ENCODE peak calls at places on chromosomes 5 and 9, in nine cellular contexts. V is aorta; T is upper lobe of left lung; D is heart left ventricle; Z is CD4-positive, CD25-positive, alpha-beta regulatory T cell; K is lower lobe of right lung; L is upper lobe of right lung; J is pancreas; N is psoas muscle. C is an unnamed sample. For H3K4me1 and H3K27me3, the result is how much of the 10 kb centered on the place peaks cover.

GRCh38 chr5:6905883-6906282 is 192.7 kb downstream of the TENT4A start:
- ATAC-seq in V (peak), T (no peak), D (peak), Z (no peak), K (no peak), L (no peak), J (peak), N (peak), C (peak)

GRCh38 chr5:113202904-113203716 is 226.5 kb downstream of the DCP2 start:
- ATAC-seq in V (peak), T (peak), D (peak), Z (no peak), K (peak), L (peak), J (peak), N (peak), C (no peak)

GRCh38 chr5:150305577-150305976 is 2.9 kb upstream of the ARSI start:
- ATAC-seq in V (no peak), T (no peak), D (no peak), Z (no peak), K (no peak), L (no peak), J (no peak), N (no peak), C (no peak)

GRCh38 chr9:95757026-95757425 is 118.5 kb upstream of the ERCC6L2 start:
- ATAC-seq in V (peak), T (no peak), D (peak), Z (no peak), K (peak), L (no peak), J (peak), N (peak), C (peak)

GRCh38 chr9:3444016-3444415 is 81.8 kb downstream of the RFX3 start:
- ATAC-seq in V (no peak), T (no peak), D (no peak), Z (no peak), K (no peak), L (no peak), J (no peak), N (no peak), C (no peak)

GRCh38 chr5:91189480-91190332 is 193.4 kb downstream of the ARRDC3 start:
- ATAC-seq in V (peak), T (peak), D (peak), Z (no peak), K (peak), L (peak), J (peak), N (peak), C (peak)

GRCh38 chr5:123094227-123094918 is 5.3 kb downstream of the PRDM6 start:
- ATAC-seq in V (peak), T (no peak), D (no peak), Z (no peak), K (no peak), L (no peak), J (no peak), N (no peak), C (no peak)

GRCh38 chr9:77648458-77649108 is 461 bp upstream of the GNA14 start:
- ATAC-seq in V (peak), T (peak), D (peak), Z (no peak), K (peak), L (peak), J (peak), N (peak), C (peak)

GRCh38 chr5:107639990-107640389 is 30.7 kb downstream of the EFNA5 start:
- ATAC-seq in V (no peak), T (no peak), D (peak), Z (no peak), K (no peak), L (no peak), J (no peak), N (no peak), C (no peak)

GRCh38 chr5:136012041-136012804 is 16.6 kb upstream of the TGFBI start:
- ATAC-seq in V (no peak), T (no peak), D (peak), Z (no peak), K (peak), L (peak), J (peak), N (no peak), C (peak)

GRCh38 chr5:136015966-136016365 is 12.8 kb upstream of the TGFBI start:
- ATAC-seq in V (no peak), T (no peak), D (no peak), Z (no peak), K (no peak), L (no peak), J (no peak), N (no peak), C (no peak)

GRCh38 chr5:136013559-136013958 is 15.2 kb upstream of the TGFBI start:
- ATAC-seq in V (no peak), T (no peak), D (no peak), Z (no peak), K (no peak), L (no peak), J (no peak), N (no peak), C (no peak)

GRCh38 chr5:136014976-136015375 is 13.8 kb upstream of the TGFBI start:
- ATAC-seq in V (no peak), T (no peak), D (no peak), Z (no peak), K (no peak), L (no peak), J (no peak), N (no peak), C (no peak)

GRCh38 chr5:136014049-136014516 is 14.7 kb upstream of the TGFBI start:
- ATAC-seq in V (no peak), T (peak), D (peak), Z (no peak), K (peak), L (peak), J (no peak), N (no peak), C (peak)
- H3K4me1 ChIP-seq in V (under half), T (under half), D (under half), Z (under half), K (half or more), L (under half), J (under half), N (under half), C (under half)

GRCh38 chr5:1535646-1536045 is 11.9 kb upstream of the LPCAT1 start:
- ATAC-seq in V (no peak), T (no peak), D (no peak), Z (no peak), K (no peak), L (no peak), J (no peak), N (no peak), C (no peak)
- H3K27me3 ChIP-seq in V (under half), T (under half), D (under half), Z (under half), K (under half), L (under half), J (under half), N (under half), C (under half)

GRCh38 chr9:109953813-109954489 is 174.0 kb downstream of the PALM2AKAP2 start:
- ATAC-seq in V (no peak), T (no peak), D (no peak), Z (no peak), K (no peak), L (no peak), J (no peak), N (no peak), C (no peak)
- H3K4me1 ChIP-seq in V (under half), T (under half), D (under half), Z (under half), K (under half), L (under half), J (under half), N (under half), C (under half)

GRCh38 chr9:134227451-134228411 is 63.4 kb upstream of the RNU6ATAC start:
- ATAC-seq in V (no peak), T (no peak), D (peak), Z (no peak), K (no peak), L (peak), J (no peak), N (no peak), C (no peak)
- H3K27me3 ChIP-seq in V (under half), T (under half), D (under half), Z (under half), K (under half), L (under half), J (under half), N (under half), C (under half)

GRCh38 chr9:137192448-137192780 is 3.9 kb downstream of the SSNA1 start:
- ATAC-seq in V (no peak), T (no peak), D (no peak), Z (no peak), K (no peak), L (no peak), J (no peak), N (no peak), C (no peak)
- H3K4me1 ChIP-seq in V (under half), T (under half), D (half or more), Z (under half), K (half or more), L (under half), J (under half), N (under half), C (under half)

DNA sequence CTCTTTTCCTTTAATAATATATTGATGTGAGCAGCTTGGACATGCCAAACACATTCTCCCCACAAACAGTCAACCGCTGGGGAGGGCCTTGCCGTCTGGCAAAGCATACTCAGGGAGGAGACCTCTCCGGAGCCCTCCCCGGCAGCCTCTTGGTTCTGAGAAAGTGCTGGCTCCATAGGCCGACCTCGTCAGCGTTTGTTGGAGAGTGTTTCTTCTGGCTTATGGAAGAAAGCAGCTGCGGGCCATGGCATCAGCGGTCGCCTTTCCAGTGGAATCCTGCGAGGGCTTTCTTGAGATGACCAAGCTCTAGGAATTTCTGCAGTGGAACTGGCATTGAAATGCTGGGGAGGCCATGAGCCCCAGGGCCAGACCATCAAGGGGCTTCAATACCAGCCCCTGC is 405.7 kb upstream of the IRX4 start:
- ATAC-seq in V (no peak), T (no peak), D (no peak), Z (no peak), K (no peak), L (no peak), J (no peak), N (no peak), C (no peak)
- H3K27me3 ChIP-seq in V (under half), T (under half), D (under half), Z (under half), K (under half), L (under half), J (under half), N (under half), C (under half)

GRCh38 chr9:20414150-20414549 is 208.1 kb downstream of the MLLT3 start:
- ATAC-seq in V (no peak), T (no peak), D (no peak), Z (no peak), K (no peak), L (no peak), J (no peak), N (no peak), C (no peak)

GRCh38 chr9:20417695-20418094 is 204.6 kb downstream of the MLLT3 start:
- ATAC-seq in V (no peak), T (no peak), D (no peak), Z (no peak), K (no peak), L (no peak), J (no peak), N (no peak), C (no peak)

GRCh38 chr9:20419552-20419951 is 202.7 kb downstream of the MLLT3 start:
- ATAC-seq in V (no peak), T (no peak), D (peak), Z (no peak), K (no peak), L (no peak), J (no peak), N (no peak), C (no peak)

DNA sequence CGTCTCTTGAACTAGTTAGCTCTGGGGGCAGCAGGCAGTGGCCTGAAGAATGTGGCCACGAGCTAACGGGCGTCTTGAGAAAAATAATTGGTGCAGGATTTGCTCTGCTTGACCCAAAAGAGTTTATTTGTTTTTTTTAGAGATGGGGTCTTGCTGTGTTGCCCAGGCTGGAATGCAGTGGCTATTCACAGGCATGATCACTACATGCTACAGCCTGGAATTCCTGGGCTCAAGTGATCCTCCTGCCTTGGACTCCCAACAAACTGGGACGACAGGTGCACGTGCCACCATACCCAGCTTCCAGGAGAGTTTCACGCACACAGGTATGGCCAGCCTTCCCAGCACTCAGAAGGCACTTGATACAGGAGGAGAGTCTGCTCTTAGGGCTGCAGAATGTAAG is 203.8 kb downstream of the MLLT3 start:
- ATAC-seq in V (no peak), T (no peak), D (no peak), Z (no peak), K (no peak), L (no peak), J (no peak), N (no peak), C (no peak)
- H3K4me1 ChIP-seq in V (under half), T (under half), D (under half), Z (under half), K (under half), L (under half), J (under half), N (under half), C (under half)

C was measured in gastroesophageal sphincter.